ENCODE peak calls at places on chromosomes 3 and 15, in six cellular contexts. S, T, H, N, K and D are unnamed samples.

GRCh38 chr3:123291404-123291803 is 89.7 kb downstream of the SEC22A start:
- DNase-seq in H (peak), T (no peak), S (no peak), N (no peak), K (no peak), D (no peak)

GRCh38 chr3:30408105-30408557 is 198.3 kb upstream of the TGFBR2 start:
- DNase-seq in H (no peak), N (no peak), S (no peak), K (no peak), T (no peak), D (no peak)

GRCh38 chr3:65597225-65597951 is 441.3 kb downstream of the MAGI1 start:
- DNase-seq in H (peak), S (peak), K (no peak), N (no peak), T (peak), D (peak)

GRCh38 chr15:98330692-98331435 is 317.5 kb upstream of the IGF1R start:
- DNase-seq in N (no peak), K (no peak), S (no peak), H (no peak), T (no peak), D (no peak)

GRCh38 chr3:52873433-52874159 is 23.8 kb downstream of the STIMATE start:
- DNase-seq in T (no peak), K (no peak), S (no peak), H (no peak), N (no peak), D (no peak)

GRCh38 chr3:134312072-134312872 is 61.6 kb upstream of the RYK start:
- DNase-seq in N (no peak), H (no peak), S (peak), T (no peak), K (no peak), D (no peak)

GRCh38 chr3:194009019-194009418 is 126.9 kb upstream of the HES1 start:
- DNase-seq in N (no peak), T (no peak), S (no peak), H (no peak), K (no peak), D (no peak)

GRCh38 chr15:33091983-33092688 is 102.4 kb downstream of the FMN1 start:
- DNase-seq in S (no peak), H (no peak), T (no peak), N (no peak), K (no peak), D (no peak)

GRCh38 chr3:88009066-88009465 is 49.7 kb downstream of the CGGBP1 start:
- DNase-seq in N (no peak), K (no peak), S (no peak), T (no peak), H (no peak), D (no peak)

GRCh38 chr3:159238646-159239045 is 436.8 kb downstream of the MFSD1 start:
- DNase-seq in N (no peak), K (no peak), S (no peak), T (peak), H (no peak), D (no peak)

GRCh38 chr15:33126559-33127290 is 67.8 kb downstream of the FMN1 start:
- DNase-seq in N (peak), H (peak), S (peak), K (no peak), T (peak), D (peak)

GRCh38 chr3:131551761-131552160 is 49.0 kb upstream of the MRPL3 start:
- DNase-seq in N (no peak), T (peak), S (peak), H (no peak), K (no peak), D (no peak)

GRCh38 chr3:72663429-72663828 is 184.8 kb downstream of the SHQ1 start:
- DNase-seq in K (no peak), H (no peak), T (no peak), N (no peak), S (no peak), D (no peak)

GRCh38 chr3:57864853-57865252 is 108.7 kb downstream of the SLMAP start:
- DNase-seq in H (no peak), N (peak), T (no peak), K (no peak), S (no peak), D (no peak)

GRCh38 chr3:7713724-7714123 is 787.9 kb upstream of the LMCD1 start:
- DNase-seq in S (no peak), N (no peak), K (no peak), T (no peak), H (no peak), D (no peak)

GRCh38 chr3:137121704-137122314 is 164.0 kb downstream of the IL20RB start:
- DNase-seq in T (peak), K (no peak), H (no peak), N (no peak), S (peak), D (no peak)

GRCh38 chr3:73707772-73708171 is 83.0 kb upstream of the PDZRN3 start:
- DNase-seq in H (no peak), T (no peak), N (no peak), S (no peak), K (no peak), D (no peak)

GRCh38 chr3:127222163-127222562 is 29.2 kb downstream of the PRR23E start:
- DNase-seq in H (no peak), N (no peak), K (no peak), S (no peak), T (no peak), D (no peak)

GRCh38 chr15:66832679-66833078 is 130.6 kb downstream of the SMAD6 start:
- DNase-seq in T (no peak), H (no peak), S (no peak), N (no peak), K (peak), D (no peak)

GRCh38 chr3:183492849-183493179 is 62.7 kb downstream of the KLHL6 start:
- DNase-seq in N (no peak), S (no peak), T (no peak), K (no peak), H (no peak), D (no peak)

GRCh38 chr15:79046691-79047404 is 43.7 kb downstream of the RASGRF1 start:
- DNase-seq in H (no peak), T (no peak), S (no peak), K (no peak), N (no peak), D (no peak)

GRCh38 chr3:160003520-160004128 is 15.0 kb downstream of the IL12A start:
- DNase-seq in N (peak), S (peak), T (peak), K (peak), H (peak), D (no peak)

GRCh38 chr3:191328963-191329653 is at the start of gene CCDC50:
- DNase-seq in N (peak), T (peak), S (peak), K (peak), H (peak), D (peak)

GRCh38 chr15:66653852-66654251 is 48.2 kb upstream of the SMAD6 start:
- DNase-seq in H (no peak), S (no peak), T (no peak), N (no peak), K (no peak), D (no peak)

GRCh38 chr3:72590732-72591192 is 257.5 kb downstream of the SHQ1 start:
- DNase-seq in S (no peak), N (no peak), H (no peak), K (no peak), T (no peak), D (no peak)

GRCh38 chr3:42732196-42732828 is 29.7 kb upstream of the HHATL start:
- DNase-seq in N (no peak), H (peak), K (no peak), T (no peak), S (peak), D (no peak)

GRCh38 chr3:193782280-193782654 is 189.3 kb downstream of the OPA1 start:
- DNase-seq in N (peak), H (no peak), T (no peak), K (no peak), S (peak), D (no peak)

GRCh38 chr15:80736571-80736970 is 41.5 kb downstream of the ABHD17C start:
- DNase-seq in S (no peak), T (peak), K (no peak), H (no peak), N (no peak), D (no peak)

GRCh38 chr15:58501636-58502178 is 69.9 kb downstream of the LIPC start:
- DNase-seq in K (no peak), H (no peak), S (no peak), N (no peak), T (no peak), D (no peak)

GRCh38 chr3:152147748-152148147 is 121.0 kb upstream of the MBNL1 start:
- DNase-seq in K (no peak), N (no peak), T (no peak), H (no peak), S (no peak), D (no peak)

GRCh38 chr3:149393355-149394165 is 16.1 kb upstream of the TM4SF1 start:
- DNase-seq in T (peak), H (no peak), N (peak), S (peak), K (peak), D (no peak)

GRCh38 chr3:14787630-14788029 is 31.1 kb upstream of the FGD5 start:
- DNase-seq in H (peak), N (no peak), K (peak), S (no peak), T (no peak), D (no peak)

GRCh38 chr15:64460206-64460736 is at the start of gene ZNF609:
- DNase-seq in N (peak), S (peak), H (peak), K (peak), T (peak), D (peak)
- TF ChIP-seq POLR2A in N (peak), S (peak), H (no peak), K (no peak), T (peak), D (peak)

GRCh38 chr15:75214293-75215096 is 12.8 kb downstream of the C15orf39 start:
- DNase-seq in K (no peak), H (no peak), N (no peak), S (no peak), T (no peak), D (no peak)

GRCh38 chr15:75212200-75212858 is 10.6 kb downstream of the C15orf39 start:
- DNase-seq in S (no peak), K (no peak), N (no peak), T (no peak), H (no peak), D (no peak)

GRCh38 chr15:75213212-75213767 is 11.6 kb downstream of the C15orf39 start:
- DNase-seq in S (no peak), K (no peak), T (no peak), H (no peak), N (no peak), D (no peak)

GRCh38 chr15:75215107-75216004 is 13.7 kb downstream of the C15orf39 start:
- DNase-seq in K (no peak), N (no peak), T (no peak), H (no peak), S (no peak), D (no peak)

DNA sequence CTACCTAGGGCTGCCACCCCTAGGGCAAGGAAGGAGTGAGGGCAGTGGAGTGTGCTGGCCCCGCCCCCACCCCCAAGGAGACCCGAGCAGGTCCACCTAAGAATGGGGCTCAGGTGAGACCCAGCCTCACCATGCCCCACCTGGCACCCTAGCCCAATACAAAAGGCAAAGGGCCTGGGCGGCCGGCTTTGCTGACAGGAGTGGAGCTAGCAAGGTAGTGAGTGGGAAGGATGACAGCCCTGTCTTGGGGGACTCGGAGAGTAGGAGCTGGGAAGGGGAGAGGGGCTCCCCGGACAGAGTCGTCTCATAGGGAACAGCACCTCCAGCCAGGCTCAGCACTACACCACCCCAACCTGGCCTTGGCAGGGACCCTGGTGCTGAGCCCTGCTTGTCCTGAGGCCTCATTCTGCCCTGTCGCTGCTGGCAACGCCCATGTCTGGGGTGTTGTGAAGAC is 12.1 kb downstream of the C15orf39 start:
- DNase-seq in H (no peak), K (no peak), N (no peak), T (no peak), S (no peak), D (no peak)
- TF ChIP-seq POLR2A in H (no peak), K (no peak), N (no peak), T (no peak), S (no peak), D (no peak)

GRCh38 chr3:45647148-45647619 is 42.0 kb upstream of the SACM1L start:
- DNase-seq in K (no peak), N (peak), T (peak), S (no peak), H (no peak), D (no peak)
- TF ChIP-seq POLR2A in K (no peak), N (no peak), T (no peak), S (no peak), H (no peak), D (no peak)

DNA sequence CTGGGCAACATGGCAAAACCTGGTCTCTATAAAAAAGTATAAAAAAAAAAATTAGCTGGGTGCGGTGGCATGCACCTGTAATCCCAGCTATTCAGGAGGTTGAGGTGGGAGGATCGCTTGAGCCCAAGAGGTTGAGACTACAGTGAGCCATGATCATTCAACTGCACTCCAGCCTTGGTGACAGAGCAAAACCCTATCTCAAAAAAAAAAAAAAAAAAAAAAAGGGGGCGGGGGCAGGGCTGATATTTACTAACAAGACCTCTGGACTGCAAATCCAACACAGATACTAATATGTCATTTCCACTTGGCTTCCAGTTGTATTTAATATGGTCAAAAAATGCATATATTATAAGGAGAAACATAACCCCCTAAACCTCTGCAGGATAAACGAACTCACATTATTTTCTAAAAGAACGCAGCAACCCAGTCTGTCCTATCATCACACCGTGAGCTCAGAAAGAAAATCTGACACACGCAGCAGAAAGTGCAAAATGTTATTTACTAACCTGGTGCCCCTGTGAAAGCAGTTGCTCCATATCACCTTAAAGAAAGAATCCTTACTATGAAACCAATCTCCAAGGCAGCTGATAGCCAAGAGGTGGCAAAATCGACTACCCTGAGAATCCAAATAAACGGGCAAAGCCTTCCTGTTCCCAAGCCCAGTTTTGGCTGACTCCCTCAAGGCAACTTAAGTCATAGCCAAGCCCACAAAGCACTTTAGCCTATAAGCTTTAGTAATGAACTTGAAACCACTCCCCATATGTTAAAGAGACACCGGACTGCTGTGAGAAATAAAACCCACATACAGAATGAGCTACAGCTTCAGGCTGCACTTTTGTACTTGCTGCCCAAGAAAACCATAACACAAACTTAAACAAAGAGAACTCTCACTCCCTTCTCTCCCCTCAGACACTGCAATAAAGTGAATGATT is 39.3 kb downstream of the PLD1 start:
- DNase-seq in N (peak), H (no peak), S (peak), T (peak), K (no peak), D (peak)
- TF ChIP-seq POLR2A in N (no peak), H (no peak), S (peak), T (no peak), K (no peak), D (no peak)

GRCh38 chr3:39407773-39408492 is 1.4 kb downstream of the RPSA start:
- DNase-seq in K (no peak), S (no peak), T (no peak), H (no peak), N (no peak), D (no peak)
- TF ChIP-seq POLR2A in K (no peak), S (no peak), T (no peak), H (no peak), N (no peak), D (no peak)